ENCODE peak calls at places on chromosomes 16 and 17, in ten cellular contexts. One of them, this sample, is unnamed.

GRCh38 chr16:67547423-67548264 is 14.7 kb upstream of the CTCF start:
- DNase-seq in WERI-Rb-1: no peak
- DNase-seq in epithelial cell of proximal tubule: no peak
- DNase-seq in AG04449: no peak
- DNase-seq in GM12865: peak
- DNase-seq in retinal pigment epithelial cell: no peak
- DNase-seq in omental fat pad: no peak
- DNase-seq in left ventricle myocardium inferior: peak
- DNase-seq in tibial nerve: no peak
- DNase-seq in endothelial cell: peak
- DNase-seq in this sample: peak

GRCh38 chr17:50863221-50863843 is 2.8 kb downstream of the TOB1 start:
- DNase-seq in WERI-Rb-1: peak
- DNase-seq in epithelial cell of proximal tubule: no peak
- DNase-seq in AG04449: no peak
- DNase-seq in GM12865: peak
- DNase-seq in retinal pigment epithelial cell: no peak
- DNase-seq in omental fat pad: no peak
- DNase-seq in left ventricle myocardium inferior: no peak
- DNase-seq in tibial nerve: peak
- DNase-seq in endothelial cell: peak
- DNase-seq in this sample: no peak

GRCh38 chr16:51535591-51535990 is 384.5 kb upstream of the SALL1 start:
- DNase-seq in WERI-Rb-1: no peak
- DNase-seq in epithelial cell of proximal tubule: no peak
- DNase-seq in AG04449: no peak
- DNase-seq in GM12865: no peak
- DNase-seq in retinal pigment epithelial cell: no peak
- DNase-seq in omental fat pad: no peak
- DNase-seq in left ventricle myocardium inferior: no peak
- DNase-seq in tibial nerve: no peak
- DNase-seq in endothelial cell: no peak
- DNase-seq in this sample: no peak

GRCh38 chr17:8155341-8156173 is 3.4 kb upstream of the PER1 start:
- DNase-seq in WERI-Rb-1: no peak
- DNase-seq in epithelial cell of proximal tubule: no peak
- DNase-seq in AG04449: no peak
- DNase-seq in GM12865: no peak
- DNase-seq in retinal pigment epithelial cell: no peak
- DNase-seq in omental fat pad: no peak
- DNase-seq in left ventricle myocardium inferior: no peak
- DNase-seq in tibial nerve: peak
- DNase-seq in endothelial cell: no peak
- DNase-seq in this sample: peak

GRCh38 chr17:42107597-42108576 is 4.6 kb downstream of the DHX58 start:
- DNase-seq in WERI-Rb-1: peak
- DNase-seq in epithelial cell of proximal tubule: no peak
- DNase-seq in AG04449: no peak
- DNase-seq in GM12865: peak
- DNase-seq in retinal pigment epithelial cell: no peak
- DNase-seq in omental fat pad: no peak
- DNase-seq in left ventricle myocardium inferior: peak
- DNase-seq in tibial nerve: peak
- DNase-seq in endothelial cell: peak
- DNase-seq in this sample: peak

GRCh38 chr16:88442435-88442810 is 10.7 kb upstream of the ZFPM1 start:
- DNase-seq in WERI-Rb-1: no peak
- DNase-seq in epithelial cell of proximal tubule: no peak
- DNase-seq in AG04449: no peak
- DNase-seq in GM12865: no peak
- DNase-seq in retinal pigment epithelial cell: no peak
- DNase-seq in omental fat pad: no peak
- DNase-seq in left ventricle myocardium inferior: no peak
- DNase-seq in tibial nerve: no peak
- DNase-seq in endothelial cell: no peak
- DNase-seq in this sample: no peak

GRCh38 chr17:77634710-77635109 is 323.8 kb upstream of the TNRC6C start:
- DNase-seq in WERI-Rb-1: peak
- DNase-seq in epithelial cell of proximal tubule: no peak
- DNase-seq in AG04449: no peak
- DNase-seq in GM12865: peak
- DNase-seq in retinal pigment epithelial cell: no peak
- DNase-seq in omental fat pad: no peak
- DNase-seq in left ventricle myocardium inferior: no peak
- DNase-seq in tibial nerve: no peak
- DNase-seq in endothelial cell: no peak
- DNase-seq in this sample: no peak

GRCh38 chr16:48913384-48913783 is 303.4 kb upstream of the N4BP1 start:
- DNase-seq in WERI-Rb-1: no peak
- DNase-seq in epithelial cell of proximal tubule: no peak
- DNase-seq in AG04449: no peak
- DNase-seq in GM12865: no peak
- DNase-seq in retinal pigment epithelial cell: no peak
- DNase-seq in omental fat pad: no peak
- DNase-seq in left ventricle myocardium inferior: no peak
- DNase-seq in tibial nerve: no peak
- DNase-seq in endothelial cell: no peak
- DNase-seq in this sample: no peak

GRCh38 chr17:81713004-81713555 is 996 bp downstream of the SLC25A10 start:
- DNase-seq in WERI-Rb-1: no peak
- DNase-seq in epithelial cell of proximal tubule: no peak
- DNase-seq in AG04449: no peak
- DNase-seq in GM12865: no peak
- DNase-seq in retinal pigment epithelial cell: no peak
- DNase-seq in omental fat pad: no peak
- DNase-seq in left ventricle myocardium inferior: no peak
- DNase-seq in tibial nerve: no peak
- DNase-seq in endothelial cell: no peak
- DNase-seq in this sample: peak

GRCh38 chr17:81711814-81712467 is at the start of gene SLC25A10:
- DNase-seq in WERI-Rb-1: peak
- DNase-seq in epithelial cell of proximal tubule: no peak
- DNase-seq in AG04449: no peak
- DNase-seq in GM12865: peak
- DNase-seq in retinal pigment epithelial cell: no peak
- DNase-seq in omental fat pad: no peak
- DNase-seq in left ventricle myocardium inferior: peak
- DNase-seq in tibial nerve: peak
- DNase-seq in endothelial cell: peak
- DNase-seq in this sample: peak

GRCh38 chr17:81713556-81714411 is 1.7 kb downstream of the SLC25A10 start:
- DNase-seq in WERI-Rb-1: peak
- DNase-seq in epithelial cell of proximal tubule: no peak
- DNase-seq in AG04449: no peak
- DNase-seq in GM12865: no peak
- DNase-seq in retinal pigment epithelial cell: no peak
- DNase-seq in omental fat pad: no peak
- DNase-seq in left ventricle myocardium inferior: no peak
- DNase-seq in tibial nerve: no peak
- DNase-seq in endothelial cell: no peak
- DNase-seq in this sample: peak

GRCh38 chr17:81710514-81711308 is 1.4 kb upstream of the SLC25A10 start:
- DNase-seq in WERI-Rb-1: peak
- DNase-seq in epithelial cell of proximal tubule: no peak
- DNase-seq in AG04449: no peak
- DNase-seq in GM12865: no peak
- DNase-seq in retinal pigment epithelial cell: no peak
- DNase-seq in omental fat pad: no peak
- DNase-seq in left ventricle myocardium inferior: no peak
- DNase-seq in tibial nerve: no peak
- DNase-seq in endothelial cell: no peak
- DNase-seq in this sample: peak

GRCh38 chr17:81712468-81713003 is 452 bp downstream of the SLC25A10 start:
- DNase-seq in WERI-Rb-1: peak
- DNase-seq in epithelial cell of proximal tubule: no peak
- DNase-seq in AG04449: no peak
- DNase-seq in GM12865: no peak
- DNase-seq in retinal pigment epithelial cell: no peak
- DNase-seq in omental fat pad: no peak
- DNase-seq in left ventricle myocardium inferior: no peak
- DNase-seq in tibial nerve: no peak
- DNase-seq in endothelial cell: peak
- DNase-seq in this sample: no peak
- TF ChIP-seq CTCF in WERI-Rb-1: peak
- TF ChIP-seq CTCF in epithelial cell of proximal tubule: peak
- TF ChIP-seq CTCF in AG04449: peak
- TF ChIP-seq CTCF in GM12865: peak
- TF ChIP-seq CTCF in retinal pigment epithelial cell: peak
- TF ChIP-seq CTCF in omental fat pad: no peak
- TF ChIP-seq CTCF in left ventricle myocardium inferior: no peak
- TF ChIP-seq CTCF in tibial nerve: no peak
- TF ChIP-seq CTCF in endothelial cell: no peak
- TF ChIP-seq CTCF in this sample: no peak

GRCh38 chr17:73835605-73836004 is 191.4 kb upstream of the SDK2 start:
- DNase-seq in WERI-Rb-1: no peak
- DNase-seq in epithelial cell of proximal tubule: no peak
- DNase-seq in AG04449: no peak
- DNase-seq in GM12865: no peak
- DNase-seq in retinal pigment epithelial cell: no peak
- DNase-seq in omental fat pad: no peak
- DNase-seq in left ventricle myocardium inferior: no peak
- DNase-seq in tibial nerve: no peak
- DNase-seq in endothelial cell: no peak
- DNase-seq in this sample: no peak

GRCh38 chr17:73840829-73841228 is 196.6 kb upstream of the SDK2 start:
- DNase-seq in WERI-Rb-1: no peak
- DNase-seq in epithelial cell of proximal tubule: no peak
- DNase-seq in AG04449: no peak
- DNase-seq in GM12865: no peak
- DNase-seq in retinal pigment epithelial cell: no peak
- DNase-seq in omental fat pad: no peak
- DNase-seq in left ventricle myocardium inferior: no peak
- DNase-seq in tibial nerve: no peak
- DNase-seq in endothelial cell: no peak
- DNase-seq in this sample: no peak

GRCh38 chr17:73838815-73839214 is 194.6 kb upstream of the SDK2 start:
- DNase-seq in WERI-Rb-1: no peak
- DNase-seq in epithelial cell of proximal tubule: no peak
- DNase-seq in AG04449: no peak
- DNase-seq in GM12865: no peak
- DNase-seq in retinal pigment epithelial cell: no peak
- DNase-seq in omental fat pad: no peak
- DNase-seq in left ventricle myocardium inferior: no peak
- DNase-seq in tibial nerve: no peak
- DNase-seq in endothelial cell: no peak
- DNase-seq in this sample: no peak

GRCh38 chr17:73841431-73842060 is 197.3 kb upstream of the SDK2 start:
- DNase-seq in WERI-Rb-1: peak
- DNase-seq in epithelial cell of proximal tubule: no peak
- DNase-seq in AG04449: no peak
- DNase-seq in GM12865: no peak
- DNase-seq in retinal pigment epithelial cell: no peak
- DNase-seq in omental fat pad: no peak
- DNase-seq in left ventricle myocardium inferior: no peak
- DNase-seq in tibial nerve: no peak
- DNase-seq in endothelial cell: peak
- DNase-seq in this sample: no peak
- TF ChIP-seq CTCF in WERI-Rb-1: peak
- TF ChIP-seq CTCF in epithelial cell of proximal tubule: peak
- TF ChIP-seq CTCF in AG04449: no peak
- TF ChIP-seq CTCF in GM12865: peak
- TF ChIP-seq CTCF in retinal pigment epithelial cell: peak
- TF ChIP-seq CTCF in omental fat pad: no peak
- TF ChIP-seq CTCF in left ventricle myocardium inferior: peak
- TF ChIP-seq CTCF in tibial nerve: no peak
- TF ChIP-seq CTCF in endothelial cell: peak
- TF ChIP-seq CTCF in this sample: peak

GRCh38 chr17:79916991-79917901 is 78.0 kb upstream of the CBX4 start:
- DNase-seq in WERI-Rb-1: no peak
- DNase-seq in epithelial cell of proximal tubule: no peak
- DNase-seq in AG04449: no peak
- DNase-seq in GM12865: no peak
- DNase-seq in retinal pigment epithelial cell: no peak
- DNase-seq in omental fat pad: no peak
- DNase-seq in left ventricle myocardium inferior: no peak
- DNase-seq in tibial nerve: no peak
- DNase-seq in endothelial cell: no peak
- DNase-seq in this sample: peak

GRCh38 chr17:79913896-79914812 is 74.9 kb upstream of the CBX4 start:
- DNase-seq in WERI-Rb-1: no peak
- DNase-seq in epithelial cell of proximal tubule: no peak
- DNase-seq in AG04449: no peak
- DNase-seq in GM12865: no peak
- DNase-seq in retinal pigment epithelial cell: no peak
- DNase-seq in omental fat pad: no peak
- DNase-seq in left ventricle myocardium inferior: no peak
- DNase-seq in tibial nerve: no peak
- DNase-seq in endothelial cell: no peak
- DNase-seq in this sample: no peak

GRCh38 chr17:79916506-79916905 is 77.3 kb upstream of the CBX4 start:
- DNase-seq in WERI-Rb-1: no peak
- DNase-seq in epithelial cell of proximal tubule: no peak
- DNase-seq in AG04449: no peak
- DNase-seq in GM12865: no peak
- DNase-seq in retinal pigment epithelial cell: no peak
- DNase-seq in omental fat pad: no peak
- DNase-seq in left ventricle myocardium inferior: no peak
- DNase-seq in tibial nerve: no peak
- DNase-seq in endothelial cell: no peak
- DNase-seq in this sample: no peak

GRCh38 chr17:79914813-79915740 is 75.8 kb upstream of the CBX4 start:
- DNase-seq in WERI-Rb-1: no peak
- DNase-seq in epithelial cell of proximal tubule: no peak
- DNase-seq in AG04449: no peak
- DNase-seq in GM12865: no peak
- DNase-seq in retinal pigment epithelial cell: no peak
- DNase-seq in omental fat pad: no peak
- DNase-seq in left ventricle myocardium inferior: no peak
- DNase-seq in tibial nerve: no peak
- DNase-seq in endothelial cell: no peak
- DNase-seq in this sample: peak

DNA sequence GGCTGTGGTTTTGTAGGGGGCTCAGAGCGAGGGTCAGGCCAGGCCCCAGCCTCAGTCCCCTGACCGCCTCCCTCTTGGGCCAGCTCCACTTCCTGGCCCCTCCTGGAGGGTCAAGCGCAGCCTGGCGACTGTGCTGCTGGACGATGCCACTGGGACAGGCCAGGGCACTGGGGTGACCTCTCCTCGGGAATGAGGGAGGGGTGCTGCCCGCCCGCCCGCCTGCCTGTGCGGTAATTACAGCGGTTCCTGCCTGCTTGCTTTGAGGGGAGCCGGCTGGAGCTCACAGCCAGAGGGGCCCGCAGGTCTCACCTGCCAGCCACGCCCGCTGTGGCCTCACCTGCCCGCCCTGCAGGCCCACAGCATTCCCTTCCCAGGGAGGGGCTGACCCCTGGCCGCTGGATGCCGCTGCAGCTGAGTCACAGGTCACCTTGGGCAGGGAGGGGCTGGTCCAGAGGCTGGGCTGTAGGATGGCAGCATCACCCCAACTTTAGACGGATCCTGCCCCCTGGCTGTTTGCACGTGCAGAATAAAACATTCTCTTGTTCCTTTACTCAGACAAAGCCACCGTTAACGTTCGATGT is 76.7 kb upstream of the CBX4 start:
- DNase-seq in WERI-Rb-1: peak
- DNase-seq in epithelial cell of proximal tubule: no peak
- DNase-seq in AG04449: no peak
- DNase-seq in GM12865: peak
- DNase-seq in retinal pigment epithelial cell: no peak
- DNase-seq in omental fat pad: no peak
- DNase-seq in left ventricle myocardium inferior: no peak
- DNase-seq in tibial nerve: no peak
- DNase-seq in endothelial cell: no peak
- DNase-seq in this sample: peak
- TF ChIP-seq CTCF in WERI-Rb-1: peak
- TF ChIP-seq CTCF in epithelial cell of proximal tubule: peak
- TF ChIP-seq CTCF in AG04449: peak
- TF ChIP-seq CTCF in GM12865: peak
- TF ChIP-seq CTCF in retinal pigment epithelial cell: peak
- TF ChIP-seq CTCF in omental fat pad: no peak
- TF ChIP-seq CTCF in left ventricle myocardium inferior: peak
- TF ChIP-seq CTCF in tibial nerve: peak
- TF ChIP-seq CTCF in endothelial cell: no peak
- TF ChIP-seq CTCF in this sample: peak

DNA sequence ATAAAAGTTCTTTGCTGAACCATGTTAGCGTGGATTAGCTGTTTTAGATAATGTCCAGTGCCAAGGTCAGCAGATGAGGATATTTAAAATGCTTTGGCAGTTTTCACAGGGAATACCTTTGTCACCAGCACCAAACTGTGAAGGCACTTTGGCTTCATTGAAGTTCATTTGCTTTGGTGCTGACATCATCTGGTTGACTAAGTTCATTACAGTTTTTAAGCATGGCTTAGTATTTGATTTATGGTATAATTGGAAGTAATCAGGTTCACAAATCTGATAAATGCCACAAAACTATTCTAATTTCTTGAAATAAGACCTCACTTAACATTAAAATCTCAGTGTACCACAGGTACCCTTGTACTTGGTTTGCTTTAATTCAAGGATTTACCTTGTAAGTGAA is 4.3 kb downstream of the GID4 start:
- DNase-seq in WERI-Rb-1: no peak
- DNase-seq in epithelial cell of proximal tubule: no peak
- DNase-seq in AG04449: no peak
- DNase-seq in GM12865: no peak
- DNase-seq in retinal pigment epithelial cell: no peak
- DNase-seq in omental fat pad: no peak
- DNase-seq in left ventricle myocardium inferior: no peak
- DNase-seq in tibial nerve: no peak
- DNase-seq in endothelial cell: no peak
- DNase-seq in this sample: no peak
- TF ChIP-seq CTCF in WERI-Rb-1: peak
- TF ChIP-seq CTCF in epithelial cell of proximal tubule: peak
- TF ChIP-seq CTCF in AG04449: no peak
- TF ChIP-seq CTCF in GM12865: no peak
- TF ChIP-seq CTCF in retinal pigment epithelial cell: peak
- TF ChIP-seq CTCF in omental fat pad: no peak
- TF ChIP-seq CTCF in left ventricle myocardium inferior: peak
- TF ChIP-seq CTCF in tibial nerve: no peak
- TF ChIP-seq CTCF in endothelial cell: no peak
- TF ChIP-seq CTCF in this sample: peak